ENCODE peak calls at places on chromosomes 2 and 18, in nine cellular contexts. One of them, this sample, is unnamed.

GRCh38 chr2:119550346-119550745 is 6.1 kb downstream of the CFAP221 start:
- DNase-seq in upper lobe of right lung: no peak
- DNase-seq in GM12878: no peak
- DNase-seq in psoas muscle: no peak
- DNase-seq in HCT116: no peak
- DNase-seq in aorta: no peak
- DNase-seq in stomach: no peak
- DNase-seq in K562: no peak
- DNase-seq in transverse colon: no peak
- DNase-seq in this sample: no peak

GRCh38 chr2:5304640-5305039 is 387.5 kb upstream of the SOX11 start:
- DNase-seq in upper lobe of right lung: no peak
- DNase-seq in aorta: no peak
- DNase-seq in K562: no peak
- DNase-seq in psoas muscle: no peak
- DNase-seq in HCT116: no peak
- DNase-seq in GM12878: no peak
- DNase-seq in stomach: no peak
- DNase-seq in transverse colon: no peak
- DNase-seq in this sample: no peak

GRCh38 chr2:237196866-237197618 is 111.4 kb downstream of the COPS8 start:
- DNase-seq in transverse colon: no peak
- DNase-seq in stomach: no peak
- DNase-seq in aorta: no peak
- DNase-seq in K562: no peak
- DNase-seq in GM12878: no peak
- DNase-seq in upper lobe of right lung: no peak
- DNase-seq in HCT116: no peak
- DNase-seq in psoas muscle: no peak
- DNase-seq in this sample: no peak

GRCh38 chr2:25312958-25313710 is 28.6 kb downstream of the DNMT3A start:
- DNase-seq in stomach: no peak
- DNase-seq in transverse colon: no peak
- DNase-seq in upper lobe of right lung: no peak
- DNase-seq in aorta: no peak
- DNase-seq in psoas muscle: no peak
- DNase-seq in K562: no peak
- DNase-seq in HCT116: no peak
- DNase-seq in GM12878: no peak
- DNase-seq in this sample: no peak

GRCh38 chr2:238042849-238043584 is 17.8 kb upstream of the SCLY start:
- DNase-seq in upper lobe of right lung: no peak
- DNase-seq in HCT116: no peak
- DNase-seq in K562: no peak
- DNase-seq in stomach: no peak
- DNase-seq in psoas muscle: no peak
- DNase-seq in aorta: no peak
- DNase-seq in GM12878: no peak
- DNase-seq in transverse colon: no peak
- DNase-seq in this sample: no peak

GRCh38 chr2:157329524-157329923 is 3.9 kb upstream of the ERMN start:
- DNase-seq in transverse colon: peak; percentile 66
- DNase-seq in upper lobe of right lung: no peak
- DNase-seq in aorta: no peak
- DNase-seq in stomach: peak; percentile 75
- DNase-seq in psoas muscle: no peak
- DNase-seq in K562: no peak
- DNase-seq in GM12878: no peak
- DNase-seq in HCT116: no peak
- DNase-seq in this sample: no peak

GRCh38 chr2:239998006-239998405 is 27.1 kb downstream of the NDUFA10 start:
- DNase-seq in upper lobe of right lung: no peak
- DNase-seq in K562: no peak
- DNase-seq in stomach: no peak
- DNase-seq in transverse colon: peak; percentile 43
- DNase-seq in aorta: no peak
- DNase-seq in psoas muscle: no peak
- DNase-seq in GM12878: no peak
- DNase-seq in HCT116: no peak
- DNase-seq in this sample: no peak

GRCh38 chr2:96947949-96948348 is 38.4 kb downstream of the FAM178B start:
- DNase-seq in GM12878: no peak
- DNase-seq in HCT116: no peak
- DNase-seq in transverse colon: no peak
- DNase-seq in stomach: no peak
- DNase-seq in K562: no peak
- DNase-seq in aorta: peak; percentile 23
- DNase-seq in psoas muscle: no peak
- DNase-seq in upper lobe of right lung: no peak
- DNase-seq in this sample: no peak

GRCh38 chr2:122236152-122236892 is 480.9 kb downstream of the TSN start:
- DNase-seq in upper lobe of right lung: no peak
- DNase-seq in stomach: no peak
- DNase-seq in psoas muscle: peak; percentile 19
- DNase-seq in transverse colon: no peak
- DNase-seq in K562: no peak
- DNase-seq in HCT116: no peak
- DNase-seq in GM12878: no peak
- DNase-seq in aorta: peak; percentile 71
- DNase-seq in this sample: no peak

GRCh38 chr2:25362564-25363145 is 20.9 kb upstream of the DNMT3A start:
- DNase-seq in K562: no peak
- DNase-seq in aorta: peak; percentile 78
- DNase-seq in HCT116: no peak
- DNase-seq in transverse colon: peak; percentile 71
- DNase-seq in upper lobe of right lung: no peak
- DNase-seq in psoas muscle: peak; percentile 29
- DNase-seq in stomach: peak; percentile 60
- DNase-seq in GM12878: peak; percentile 80
- DNase-seq in this sample: no peak

GRCh38 chr2:231124833-231125232 is at the start of gene HTR2B:
- DNase-seq in transverse colon: no peak
- DNase-seq in GM12878: no peak
- DNase-seq in stomach: no peak
- DNase-seq in K562: no peak
- DNase-seq in psoas muscle: no peak
- DNase-seq in aorta: no peak
- DNase-seq in HCT116: no peak
- DNase-seq in upper lobe of right lung: no peak
- DNase-seq in this sample: no peak

GRCh38 chr2:159211447-159212396 is 74.8 kb downstream of the WDSUB1 start:
- DNase-seq in K562: no peak
- DNase-seq in HCT116: no peak
- DNase-seq in aorta: no peak
- DNase-seq in transverse colon: no peak
- DNase-seq in upper lobe of right lung: no peak
- DNase-seq in psoas muscle: no peak
- DNase-seq in stomach: no peak
- DNase-seq in GM12878: no peak
- DNase-seq in this sample: peak; percentile 77

GRCh38 chr2:157691695-157692094 is 63.0 kb upstream of the ACVR1C start:
- DNase-seq in upper lobe of right lung: no peak
- DNase-seq in transverse colon: no peak
- DNase-seq in GM12878: no peak
- DNase-seq in aorta: no peak
- DNase-seq in HCT116: no peak
- DNase-seq in K562: peak; percentile 24
- DNase-seq in psoas muscle: no peak
- DNase-seq in stomach: no peak
- DNase-seq in this sample: no peak

DNA sequence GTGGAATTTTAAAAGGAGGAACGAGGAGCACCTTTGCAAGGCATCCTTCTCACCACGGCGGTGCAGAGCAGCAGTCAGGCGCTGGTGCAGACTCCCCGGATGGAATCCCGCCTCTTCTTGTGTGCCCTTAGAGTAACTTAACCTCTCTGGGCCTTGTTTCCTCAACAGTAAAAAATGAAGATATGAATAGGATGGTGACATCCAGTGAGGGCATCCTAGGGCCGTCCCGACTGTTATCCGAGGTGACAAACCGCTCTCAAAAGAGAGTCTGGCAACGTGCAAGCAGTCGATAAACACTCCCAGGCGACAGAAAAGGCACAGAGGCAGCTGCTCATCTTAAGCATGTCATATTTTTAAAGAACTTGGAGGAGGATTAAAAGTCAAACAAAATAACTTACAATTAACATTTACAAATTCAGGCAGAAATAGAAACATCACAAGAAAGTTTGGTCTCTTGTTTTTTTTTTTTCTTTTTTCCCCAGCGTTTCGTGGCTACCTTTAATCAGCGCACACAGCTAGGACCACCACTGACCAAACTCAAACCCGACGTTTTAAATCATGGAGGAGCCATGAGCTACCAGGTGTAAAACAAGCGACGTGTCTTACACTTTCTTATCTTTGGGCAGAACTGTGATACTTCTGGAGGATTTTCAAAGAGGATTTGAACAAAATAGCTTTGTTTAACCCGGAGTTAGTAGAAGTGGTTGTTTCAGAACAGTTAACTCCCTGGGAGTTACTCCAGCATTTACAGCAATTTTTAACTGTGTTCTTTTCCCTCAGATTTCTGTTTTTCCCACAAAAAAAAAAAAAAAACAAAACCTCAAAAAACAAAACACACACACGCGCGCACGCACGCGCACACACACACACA is 2.1 kb downstream of the MBP start:
- DNase-seq in transverse colon: no peak
- DNase-seq in upper lobe of right lung: peak; percentile 48
- DNase-seq in GM12878: no peak
- DNase-seq in stomach: no peak
- DNase-seq in HCT116: no peak
- DNase-seq in aorta: peak; percentile 39
- DNase-seq in psoas muscle: no peak
- DNase-seq in K562: no peak
- DNase-seq in this sample: no peak
- H3K4me1 ChIP-seq in transverse colon: peaks cover 7% of the 10 kb centered on the region
- H3K4me1 ChIP-seq in upper lobe of right lung: peaks cover 37% of the 10 kb centered on the region
- H3K4me1 ChIP-seq in GM12878: peaks cover 38% of the 10 kb centered on the region
- H3K4me1 ChIP-seq in stomach: peaks cover 32% of the 10 kb centered on the region
- H3K4me1 ChIP-seq in HCT116: peaks cover 61% of the 10 kb centered on the region
- H3K4me1 ChIP-seq in aorta: no peaks in the 10 kb centered on the region
- H3K4me1 ChIP-seq in psoas muscle: peaks cover 55% of the 10 kb centered on the region
- H3K4me1 ChIP-seq in K562: no peaks in the 10 kb centered on the region
- H3K4me1 ChIP-seq in this sample: no peaks in the 10 kb centered on the region

GRCh38 chr18:35938562-35938961 is 33.9 kb upstream of the RMP24 start:
- DNase-seq in K562: no peak
- DNase-seq in stomach: no peak
- DNase-seq in HCT116: no peak
- DNase-seq in transverse colon: no peak
- DNase-seq in upper lobe of right lung: no peak
- DNase-seq in aorta: no peak
- DNase-seq in psoas muscle: no peak
- DNase-seq in GM12878: no peak
- DNase-seq in this sample: no peak

GRCh38 chr18:35942133-35942532 is 30.3 kb upstream of the RMP24 start:
- DNase-seq in aorta: no peak
- DNase-seq in psoas muscle: no peak
- DNase-seq in transverse colon: no peak
- DNase-seq in HCT116: no peak
- DNase-seq in stomach: no peak
- DNase-seq in upper lobe of right lung: no peak
- DNase-seq in GM12878: no peak
- DNase-seq in K562: no peak
- DNase-seq in this sample: no peak

GRCh38 chr18:35941299-35941698 is 31.2 kb upstream of the RMP24 start:
- DNase-seq in upper lobe of right lung: no peak
- DNase-seq in K562: no peak
- DNase-seq in GM12878: no peak
- DNase-seq in aorta: no peak
- DNase-seq in psoas muscle: no peak
- DNase-seq in stomach: no peak
- DNase-seq in HCT116: no peak
- DNase-seq in transverse colon: no peak
- DNase-seq in this sample: no peak

GRCh38 chr18:35939166-35939565 is 33.3 kb upstream of the RMP24 start:
- DNase-seq in transverse colon: no peak
- DNase-seq in K562: no peak
- DNase-seq in GM12878: no peak
- DNase-seq in stomach: no peak
- DNase-seq in aorta: no peak
- DNase-seq in HCT116: no peak
- DNase-seq in psoas muscle: no peak
- DNase-seq in upper lobe of right lung: no peak
- DNase-seq in this sample: no peak

GRCh38 chr18:35942661-35943060 is 29.8 kb upstream of the RMP24 start:
- DNase-seq in HCT116: no peak
- DNase-seq in upper lobe of right lung: no peak
- DNase-seq in GM12878: no peak
- DNase-seq in psoas muscle: no peak
- DNase-seq in transverse colon: no peak
- DNase-seq in K562: no peak
- DNase-seq in stomach: no peak
- DNase-seq in aorta: no peak
- DNase-seq in this sample: no peak
- H3K9me3 ChIP-seq in HCT116: no peaks in the 10 kb centered on the region
- H3K9me3 ChIP-seq in upper lobe of right lung: no peaks in the 10 kb centered on the region
- H3K9me3 ChIP-seq in GM12878: no peaks in the 10 kb centered on the region
- H3K9me3 ChIP-seq in psoas muscle: no peaks in the 10 kb centered on the region
- H3K9me3 ChIP-seq in transverse colon: no peaks in the 10 kb centered on the region
- H3K9me3 ChIP-seq in K562: no peaks in the 10 kb centered on the region
- H3K9me3 ChIP-seq in stomach: no peaks in the 10 kb centered on the region
- H3K9me3 ChIP-seq in aorta: no peaks in the 10 kb centered on the region
- H3K9me3 ChIP-seq in this sample: no peaks in the 10 kb centered on the region

DNA sequence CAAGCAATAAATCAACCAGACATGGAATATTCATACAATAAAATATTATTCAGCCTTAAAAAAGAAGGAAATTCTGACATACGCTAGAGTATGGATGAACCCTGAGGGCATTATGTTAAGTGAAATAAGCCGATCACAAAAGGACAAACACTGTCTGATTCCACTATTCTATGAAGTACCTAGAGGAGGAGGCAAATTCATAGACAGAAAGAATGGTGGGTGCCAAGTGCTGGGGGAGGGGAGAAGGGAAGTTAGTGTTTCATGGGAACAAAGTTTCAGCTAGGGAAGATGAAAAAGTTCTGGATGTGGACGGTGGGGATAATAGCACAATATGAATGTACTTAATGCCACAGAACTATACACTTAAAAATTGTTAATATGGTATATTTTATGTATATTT is 19.8 kb downstream of the SMAD7 start:
- DNase-seq in GM12878: no peak
- DNase-seq in K562: no peak
- DNase-seq in aorta: no peak
- DNase-seq in HCT116: no peak
- DNase-seq in transverse colon: no peak
- DNase-seq in upper lobe of right lung: no peak
- DNase-seq in stomach: no peak
- DNase-seq in psoas muscle: no peak
- DNase-seq in this sample: no peak
- H3K4me3 ChIP-seq in GM12878: no peak overlapping the region
- H3K4me3 ChIP-seq in K562: no peak overlapping the region
- H3K4me3 ChIP-seq in aorta: no peak overlapping the region
- H3K4me3 ChIP-seq in HCT116: no peak overlapping the region
- H3K4me3 ChIP-seq in transverse colon: no peak overlapping the region
- H3K4me3 ChIP-seq in upper lobe of right lung: no peak overlapping the region
- H3K4me3 ChIP-seq in stomach: no peak overlapping the region
- H3K4me3 ChIP-seq in psoas muscle: no peak overlapping the region
- H3K4me3 ChIP-seq in this sample: no peak overlapping the region

DNA sequence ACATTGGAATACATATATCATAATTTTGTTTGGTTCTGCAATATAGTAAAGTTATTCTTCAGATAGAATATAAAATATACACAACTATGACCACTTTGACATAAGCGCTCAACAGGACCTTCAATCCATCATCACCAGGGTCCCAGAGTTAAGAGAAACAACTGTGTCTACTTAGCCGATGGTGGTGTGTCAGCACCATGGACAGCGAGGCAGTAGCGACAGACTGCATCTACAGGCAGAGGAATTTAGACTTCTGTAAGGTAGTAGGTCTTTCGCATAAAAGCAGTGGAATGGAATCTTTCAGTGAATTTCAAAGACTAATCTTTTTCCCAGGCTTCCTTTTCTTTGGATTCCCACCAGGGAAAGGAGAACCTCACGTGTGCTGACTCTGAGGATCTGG is 20.5 kb upstream of the LRPPRC start:
- DNase-seq in aorta: peak; percentile 62
- DNase-seq in GM12878: no peak
- DNase-seq in upper lobe of right lung: no peak
- DNase-seq in HCT116: no peak
- DNase-seq in psoas muscle: peak; percentile 23
- DNase-seq in K562: peak; percentile 37
- DNase-seq in transverse colon: peak; percentile 21
- DNase-seq in stomach: peak; percentile 43
- DNase-seq in this sample: peak; percentile 71
- H3K4me1 ChIP-seq in aorta: no peaks in the 10 kb centered on the region
- H3K4me1 ChIP-seq in GM12878: no peaks in the 10 kb centered on the region
- H3K4me1 ChIP-seq in upper lobe of right lung: no peaks in the 10 kb centered on the region
- H3K4me1 ChIP-seq in HCT116: no peaks in the 10 kb centered on the region
- H3K4me1 ChIP-seq in psoas muscle: no peaks in the 10 kb centered on the region
- H3K4me1 ChIP-seq in K562: no peaks in the 10 kb centered on the region
- H3K4me1 ChIP-seq in transverse colon: no peaks in the 10 kb centered on the region
- H3K4me1 ChIP-seq in stomach: no peaks in the 10 kb centered on the region
- H3K4me1 ChIP-seq in this sample: no peaks in the 10 kb centered on the region